ENCODE peak calls at places on chromosomes 3 and 15, in seven cellular contexts. One of them, this sample, is unnamed.

GRCh38 chr15:68425428-68426060 is 6.4 kb downstream of the ITGA11 start:
- DNase-seq in nephron progenitor cell: no peak
- DNase-seq in T47D: no peak
- DNase-seq in endodermal cell: no peak
- DNase-seq in posterior cingulate gyrus: no peak
- DNase-seq in stimulated activated CD4-positive, alpha-beta T cell treated with anti-CD3 and anti-CD28 coated beads, Interleukin-1b, Interleukin-23, amount 100 ng/mL, for 24 hours: no peak
- DNase-seq in left cardiac atrium: no peak
- DNase-seq in this sample: no peak

GRCh38 chr3:21185816-21186314 is 565.1 kb downstream of the ZNF385D start:
- DNase-seq in nephron progenitor cell: no peak
- DNase-seq in T47D: no peak
- DNase-seq in endodermal cell: no peak
- DNase-seq in posterior cingulate gyrus: no peak
- DNase-seq in stimulated activated CD4-positive, alpha-beta T cell treated with anti-CD3 and anti-CD28 coated beads, Interleukin-1b, Interleukin-23, amount 100 ng/mL, for 24 hours: no peak
- DNase-seq in left cardiac atrium: no peak
- DNase-seq in this sample: no peak

GRCh38 chr3:13457593-13457992 is 22.5 kb upstream of the HDAC11 start:
- DNase-seq in nephron progenitor cell: no peak
- DNase-seq in T47D: no peak
- DNase-seq in endodermal cell: no peak
- DNase-seq in posterior cingulate gyrus: no peak
- DNase-seq in stimulated activated CD4-positive, alpha-beta T cell treated with anti-CD3 and anti-CD28 coated beads, Interleukin-1b, Interleukin-23, amount 100 ng/mL, for 24 hours: no peak
- DNase-seq in left cardiac atrium: no peak
- DNase-seq in this sample: peak

GRCh38 chr3:47916201-47916600 is 100.0 kb downstream of the MAP4 start:
- DNase-seq in nephron progenitor cell: no peak
- DNase-seq in T47D: no peak
- DNase-seq in endodermal cell: no peak
- DNase-seq in posterior cingulate gyrus: no peak
- DNase-seq in stimulated activated CD4-positive, alpha-beta T cell treated with anti-CD3 and anti-CD28 coated beads, Interleukin-1b, Interleukin-23, amount 100 ng/mL, for 24 hours: no peak
- DNase-seq in left cardiac atrium: no peak
- DNase-seq in this sample: no peak

GRCh38 chr3:171328419-171329082 is 131.7 kb downstream of the TNIK start:
- DNase-seq in nephron progenitor cell: no peak
- DNase-seq in T47D: peak
- DNase-seq in endodermal cell: peak
- DNase-seq in posterior cingulate gyrus: no peak
- DNase-seq in stimulated activated CD4-positive, alpha-beta T cell treated with anti-CD3 and anti-CD28 coated beads, Interleukin-1b, Interleukin-23, amount 100 ng/mL, for 24 hours: no peak
- DNase-seq in left cardiac atrium: no peak
- DNase-seq in this sample: peak

GRCh38 chr15:96474274-96474673 is 143.8 kb downstream of the NR2F2 start:
- DNase-seq in nephron progenitor cell: no peak
- DNase-seq in T47D: no peak
- DNase-seq in endodermal cell: no peak
- DNase-seq in posterior cingulate gyrus: no peak
- DNase-seq in stimulated activated CD4-positive, alpha-beta T cell treated with anti-CD3 and anti-CD28 coated beads, Interleukin-1b, Interleukin-23, amount 100 ng/mL, for 24 hours: no peak
- DNase-seq in left cardiac atrium: no peak
- DNase-seq in this sample: no peak

GRCh38 chr3:49883992-49884391 is 14.3 kb upstream of the CAMKV start:
- DNase-seq in nephron progenitor cell: no peak
- DNase-seq in T47D: no peak
- DNase-seq in endodermal cell: no peak
- DNase-seq in posterior cingulate gyrus: no peak
- DNase-seq in stimulated activated CD4-positive, alpha-beta T cell treated with anti-CD3 and anti-CD28 coated beads, Interleukin-1b, Interleukin-23, amount 100 ng/mL, for 24 hours: no peak
- DNase-seq in left cardiac atrium: no peak
- DNase-seq in this sample: no peak

GRCh38 chr3:112464264-112464663 is 35.0 kb downstream of the BTLA start:
- DNase-seq in nephron progenitor cell: no peak
- DNase-seq in T47D: no peak
- DNase-seq in endodermal cell: no peak
- DNase-seq in posterior cingulate gyrus: no peak
- DNase-seq in stimulated activated CD4-positive, alpha-beta T cell treated with anti-CD3 and anti-CD28 coated beads, Interleukin-1b, Interleukin-23, amount 100 ng/mL, for 24 hours: no peak
- DNase-seq in left cardiac atrium: no peak
- DNase-seq in this sample: peak

GRCh38 chr15:31024330-31024729 is 32.9 kb upstream of the MTMR10 start:
- DNase-seq in nephron progenitor cell: peak
- DNase-seq in T47D: no peak
- DNase-seq in endodermal cell: peak
- DNase-seq in posterior cingulate gyrus: no peak
- DNase-seq in stimulated activated CD4-positive, alpha-beta T cell treated with anti-CD3 and anti-CD28 coated beads, Interleukin-1b, Interleukin-23, amount 100 ng/mL, for 24 hours: no peak
- DNase-seq in left cardiac atrium: peak
- DNase-seq in this sample: peak

This sample was measured in cardiac muscle cell.